ENCODE peak calls at places on chromosome 11, in four cellular contexts. J is heart right ventricle, I is coronary artery, H is bronchial epithelial cell. Z is an unnamed sample.

GRCh38 chr11:107501713-107502112 is 44.1 kb upstream of the CWF19L2 start:
- DNase-seq in J (no peak), H (no peak), I (no peak), Z (no peak)

GRCh38 chr11:2507945-2508749 is 63.3 kb downstream of the KCNQ1 start:
- DNase-seq in H (no peak), J (no peak), I (peak), Z (no peak)

GRCh38 chr11:126485021-126485781 is 129.7 kb downstream of the ST3GAL4 start:
- DNase-seq in I (no peak), J (no peak), H (peak), Z (no peak)

GRCh38 chr11:77154381-77155081 is 26.5 kb downstream of the MYO7A start:
- DNase-seq in I (no peak), H (no peak), J (peak), Z (no peak)

GRCh38 chr11:57303280-57303989 is 21.3 kb downstream of the TNKS1BP1 start:
- DNase-seq in I (no peak), H (no peak), J (no peak), Z (no peak)

GRCh38 chr11:114061053-114062049 is 1.8 kb downstream of the ZBTB16 start:
- DNase-seq in I (no peak), H (no peak), J (peak), Z (no peak)

GRCh38 chr11:74162688-74163467 is 7.9 kb downstream of the C2CD3 start:
- DNase-seq in H (no peak), I (no peak), J (no peak), Z (no peak)

GRCh38 chr11:64862914-64863313 is 15.5 kb downstream of the EHD1 start:
- DNase-seq in I (no peak), H (no peak), J (peak), Z (no peak)

GRCh38 chr11:93887111-93887510 is 36.7 kb upstream of the VSTM5 start:
- DNase-seq in J (no peak), I (no peak), H (no peak), Z (no peak)

GRCh38 chr11:94747136-94748110 is 20.7 kb upstream of the AMOTL1 start:
- DNase-seq in J (no peak), I (no peak), H (peak), Z (no peak)

GRCh38 chr11:64850979-64851567 is 6.6 kb upstream of the CDC42BPG start:
- DNase-seq in H (no peak), I (no peak), J (no peak), Z (no peak)

GRCh38 chr11:65262381-65262680 is 569 bp downstream of the POLA2 start:
- DNase-seq in H (no peak), J (no peak), I (no peak), Z (no peak)

GRCh38 chr11:104225047-104225446 is 61.1 kb upstream of the PDGFD start:
- DNase-seq in J (no peak), H (no peak), I (no peak), Z (no peak)

GRCh38 chr11:30333405-30333804 is 10.5 kb downstream of the ARL14EP start:
- DNase-seq in H (peak), J (no peak), I (no peak), Z (no peak)

GRCh38 chr11:73576226-73576625 is 21.7 kb downstream of the FAM168A start:
- DNase-seq in J (no peak), H (no peak), I (no peak), Z (no peak)

GRCh38 chr11:15858881-15859280 is 497.5 kb downstream of the SOX6 start:
- DNase-seq in I (peak), J (no peak), H (no peak), Z (no peak)

Z was measured in iPS DF 6.9.